ENCODE peak calls at places on chromosomes 11 and 22, in four cellular contexts. N is right atrium auricular region, K is heart right ventricle, Z is psoas muscle. M is an unnamed sample.

GRCh38 chr11:82902880-82903279 is 1.3 kb downstream of the DDIAS start:
- DNase-seq in N (no peak), K (no peak), Z (no peak), M (no peak)

GRCh38 chr11:72989727-72990126 is 152.4 kb downstream of the FCHSD2 start:
- DNase-seq in N (no peak), Z (no peak), K (peak; percentile 21), M (no peak)

GRCh38 chr11:27718853-27719574 is 18.8 kb upstream of the BDNF start:
- DNase-seq in N (no peak), K (peak; percentile 10), Z (no peak), M (no peak)

GRCh38 chr22:41481131-41481830 is 12.4 kb downstream of the ACO2 start:
- DNase-seq in K (peak; percentile 51), N (peak; percentile 66), Z (peak; percentile 53), M (peak; percentile 35)

GRCh38 chr11:19817265-19817851 is 104.7 kb downstream of the NAV2 start:
- DNase-seq in K (no peak), Z (no peak), N (no peak), M (no peak)

GRCh38 chr11:64028398-64029115 is 7.2 kb upstream of the FLRT1 start:
- DNase-seq in K (no peak), N (no peak), Z (no peak), M (peak; percentile 21)

GRCh38 chr11:48006301-48006992 is 26.1 kb downstream of the PTPRJ start:
- DNase-seq in Z (no peak), K (no peak), N (no peak), M (no peak)

GRCh38 chr22:30310881-30311771 is 15.6 kb downstream of the TBC1D10A start:
- DNase-seq in Z (no peak), K (peak; percentile 85), N (peak; percentile 84), M (no peak)

GRCh38 chr22:44393066-44393465 is 80.3 kb upstream of the SHISAL1 start:
- DNase-seq in K (no peak), Z (peak; percentile 4), N (no peak), M (no peak)

GRCh38 chr11:34916810-34917780 is 677 bp downstream of the PDHX start:
- DNase-seq in N (no peak), Z (no peak), K (no peak), M (peak; percentile 65)

GRCh38 chr11:124738713-124739478 is 846 bp upstream of the NRGN start:
- DNase-seq in N (no peak), Z (no peak), K (no peak), M (no peak)

GRCh38 chr11:64263021-64263946 is 12.0 kb downstream of the PLCB3 start:
- DNase-seq in K (no peak), Z (no peak), N (no peak), M (no peak)

GRCh38 chr11:113376156-113376555 is 11.4 kb upstream of the ANKK1 start:
- DNase-seq in N (no peak), Z (no peak), K (no peak), M (no peak)

GRCh38 chr22:31917227-31917921 is 27.0 kb upstream of the YWHAH start:
- DNase-seq in Z (no peak), N (no peak), K (peak; percentile 20), M (no peak)

GRCh38 chr11:71332046-71332445 is 79.7 kb upstream of the SHANK2 start:
- DNase-seq in N (no peak), K (no peak), Z (no peak), M (no peak)

GRCh38 chr11:71962428-71963038 is 33.7 kb downstream of the RNF121 start:
- DNase-seq in Z (no peak), K (no peak), N (no peak), M (no peak)

GRCh38 chr22:44379817-44380560 is 67.2 kb upstream of the SHISAL1 start:
- DNase-seq in N (no peak), Z (no peak), K (no peak), M (no peak)

GRCh38 chr11:122441702-122442092 is 213.8 kb upstream of the UBASH3B start:
- DNase-seq in Z (no peak), K (no peak), N (no peak), M (no peak)

GRCh38 chr22:41256898-41257260 is 16.1 kb upstream of the CHADL start:
- DNase-seq in K (no peak), Z (no peak), N (no peak), M (no peak)

GRCh38 chr11:111363985-111364384 is 15.1 kb downstream of the POU2AF1 start:
- DNase-seq in K (no peak), N (no peak), Z (no peak), M (no peak)

GRCh38 chr11:16775604-16776283 is 37.3 kb downstream of the C11orf58 start:
- DNase-seq in K (no peak), Z (no peak), N (no peak), M (no peak)

GRCh38 chr11:120032766-120033390 is 105.0 kb downstream of the TRIM29 start:
- DNase-seq in K (no peak), Z (no peak), N (no peak), M (no peak)

GRCh38 chr22:39707816-39708215 is 137.3 kb downstream of the CACNA1I start:
- DNase-seq in Z (no peak), K (no peak), N (no peak), M (no peak)

GRCh38 chr11:19511413-19512183 is 201.0 kb upstream of the NAV2 start:
- DNase-seq in N (peak; percentile 73), Z (peak; percentile 37), K (peak; percentile 19), M (peak; percentile 19)

GRCh38 chr11:125932301-125932700 is 13.5 kb upstream of the VSIG10L2 start:
- DNase-seq in N (peak; percentile 34), K (no peak), Z (no peak), M (no peak)

GRCh38 chr22:39253427-39254070 is 8.8 kb upstream of the PDGFB start:
- DNase-seq in N (peak; percentile 75), K (peak; percentile 86), Z (peak; percentile 73), M (peak; percentile 49)

GRCh38 chr11:85903406-85903805 is 48.2 kb downstream of the CCDC83 start:
- DNase-seq in N (no peak), Z (no peak), K (no peak), M (no peak)

GRCh38 chr22:40708177-40708576 is 28.9 kb downstream of the MCHR1 start:
- DNase-seq in K (no peak), Z (no peak), N (no peak), M (no peak)

DNA sequence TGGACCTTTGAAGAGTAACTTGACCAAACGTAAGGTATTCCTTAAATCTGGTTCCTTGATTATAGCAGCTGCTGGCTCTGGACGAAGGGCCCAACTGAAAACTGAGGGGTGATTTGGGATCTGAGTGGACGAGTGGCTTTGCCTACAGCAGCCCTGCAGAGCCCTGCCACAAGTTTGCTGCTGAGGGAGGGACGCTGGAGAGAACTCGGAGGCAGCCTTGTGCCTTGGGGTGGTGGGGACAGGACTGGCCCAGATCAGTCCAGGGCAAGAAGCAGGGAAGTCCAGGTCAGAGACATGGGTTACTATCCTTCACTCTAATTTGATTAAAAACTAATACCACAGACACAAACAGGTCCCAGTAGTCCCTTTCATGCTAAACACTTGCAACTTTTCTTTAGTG is 89.6 kb upstream of the PITPNB start:
- DNase-seq in K (no peak), Z (no peak), N (no peak), M (no peak)
- H3K27ac ChIP-seq in K (no peak overlapping the region), Z (no peak overlapping the region), N (no peak overlapping the region), M (no peak overlapping the region)

DNA sequence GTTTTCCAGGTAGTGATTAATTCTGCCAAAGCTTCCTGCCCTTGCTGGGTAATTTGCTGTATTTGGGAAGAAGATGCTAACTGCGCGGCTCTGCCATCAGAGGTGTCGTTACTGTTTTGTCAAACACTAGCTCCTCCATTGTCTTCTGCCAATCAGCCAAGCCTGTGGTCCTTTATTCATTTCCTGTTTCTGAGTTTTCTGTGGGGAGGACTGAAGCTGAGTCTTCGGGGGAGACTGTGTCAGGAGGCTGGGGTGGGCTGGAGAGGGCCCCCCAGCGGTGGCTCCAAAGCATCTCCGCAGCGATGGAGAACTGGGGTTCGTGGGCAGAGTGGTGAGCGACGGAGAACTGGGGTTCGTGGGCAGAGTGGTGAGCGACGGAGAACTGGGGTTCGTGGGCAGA is 322.9 kb upstream of the B3GAT1 start:
- DNase-seq in Z (no peak), N (no peak), K (no peak), M (no peak)
- H3K27ac ChIP-seq in Z (no peak overlapping the region), N (no peak overlapping the region), K (no peak overlapping the region), M (no peak overlapping the region)

DNA sequence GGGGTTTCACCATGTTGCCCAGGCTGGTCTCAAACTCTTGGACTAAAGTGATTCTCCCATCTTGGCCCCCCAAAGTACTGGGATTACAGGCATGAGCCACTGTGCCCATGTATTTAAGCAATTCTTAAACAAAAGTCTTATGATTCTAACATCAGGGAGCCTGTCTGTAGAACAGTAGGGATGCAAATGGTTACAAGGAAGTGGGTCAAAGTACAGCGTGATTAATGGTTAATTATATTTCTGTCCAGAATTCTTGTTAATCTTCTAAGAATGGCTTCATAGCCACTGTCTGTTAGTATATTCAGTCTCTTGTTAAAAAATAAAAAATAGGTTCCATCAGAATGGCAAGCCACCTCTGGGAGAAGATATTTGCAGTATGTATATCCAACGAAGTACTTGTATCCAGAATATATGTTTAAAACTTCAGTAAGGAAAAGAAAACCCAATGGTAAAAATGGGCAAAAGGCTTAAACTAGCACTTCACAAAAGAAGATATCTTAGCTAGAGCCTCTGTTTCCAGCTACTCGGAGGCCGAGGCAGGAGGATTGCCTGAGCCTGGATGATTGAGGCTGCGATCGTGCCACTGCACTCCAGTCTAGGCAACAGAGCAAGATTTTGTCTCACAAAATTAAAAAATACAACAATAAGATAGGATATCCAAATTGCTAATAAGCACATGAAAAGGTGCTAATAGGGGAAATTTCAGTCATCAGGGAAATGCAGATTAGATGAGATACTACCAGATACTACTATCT is 22.9 kb downstream of the ATG13 start:
- DNase-seq in K (no peak), Z (no peak), N (no peak), M (no peak)
- H3K27ac ChIP-seq in K (no peak overlapping the region), Z (no peak overlapping the region), N (no peak overlapping the region), M (no peak overlapping the region)

GRCh38 chr11:68413591-68413999 is 47.0 kb upstream of the PPP6R3 start:
- DNase-seq in Z (no peak), N (no peak), K (no peak), M (no peak)
- H3K27ac ChIP-seq in Z (peak overlapping the region; percentile 82), N (no peak overlapping the region), K (peak overlapping the region; percentile 65), M (no peak overlapping the region)

DNA sequence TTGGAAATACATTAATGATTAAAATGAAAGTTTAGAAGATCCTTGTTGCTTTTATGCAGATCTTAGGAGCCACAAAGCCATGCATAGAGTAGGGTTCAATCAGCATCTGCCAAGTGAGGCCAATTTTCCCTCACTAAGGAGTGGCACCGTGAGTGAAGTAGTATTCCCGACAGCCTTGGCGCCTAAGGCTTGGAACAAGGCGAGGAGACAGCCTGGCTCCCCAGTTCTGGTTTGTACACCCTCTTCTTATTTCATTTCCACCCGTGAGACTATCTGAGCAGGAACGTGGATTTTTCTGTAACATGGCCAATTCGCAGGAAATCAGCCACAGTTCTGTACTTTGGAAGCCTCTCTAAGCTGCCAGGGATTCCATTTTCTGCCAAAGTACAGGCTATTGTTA is 22.6 kb downstream of the FADS2 start:
- DNase-seq in N (no peak), Z (no peak), K (no peak), M (peak; percentile 16)
- H3K27ac ChIP-seq in N (peak overlapping the region; percentile 43), Z (no peak overlapping the region), K (peak overlapping the region; percentile 66), M (peak overlapping the region; percentile 79)

GRCh38 chr22:20296598-20296997 is 23.3 kb downstream of the DGCR6L start:
- DNase-seq in N (no peak), Z (no peak), K (no peak), M (no peak)

GRCh38 chr22:20298110-20298802 is 21.6 kb downstream of the DGCR6L start:
- DNase-seq in N (no peak), Z (no peak), K (no peak), M (no peak)

GRCh38 chr22:20297414-20298109 is 22.3 kb downstream of the DGCR6L start:
- DNase-seq in N (no peak), Z (no peak), K (no peak), M (no peak)

GRCh38 chr22:20299736-20300136 is 20.1 kb downstream of the DGCR6L start:
- DNase-seq in K (no peak), N (no peak), Z (no peak), M (no peak)

GRCh38 chr22:20298803-20299735 is 20.8 kb downstream of the DGCR6L start:
- DNase-seq in N (peak; percentile 65), Z (peak; percentile 81), K (peak; percentile 81), M (peak; percentile 33)
- H3K27ac ChIP-seq in N (no peak overlapping the region), Z (no peak overlapping the region), K (no peak overlapping the region), M (no peak overlapping the region)

M was measured in caudate nucleus.